ENCODE peak calls at places on chromosomes 12 and 14, in five cellular contexts. W is NT2/D1, N is astrocyte of the hippocampus, J is mesothelial cell of epicardium, F is lower leg skin. Z is an unnamed sample.

GRCh38 chr12:23049180-23049579 is 424.2 kb downstream of the ETNK1 start:
- DNase-seq in J (no peak), F (no peak), W (no peak), N (no peak), Z (no peak)

GRCh38 chr14:22973217-22974032 is 8.9 kb downstream of the AJUBA start:
- DNase-seq in W (no peak), J (no peak), N (peak), F (peak), Z (no peak)

GRCh38 chr12:15000575-15000974 is 27.7 kb downstream of the PDE6H start:
- DNase-seq in F (no peak), J (no peak), N (no peak), W (no peak), Z (no peak)

GRCh38 chr14:59541731-59542130 is 34.9 kb downstream of the CCDC175 start:
- DNase-seq in W (no peak), J (no peak), F (no peak), N (no peak), Z (no peak)

GRCh38 chr14:24058260-24058950 is 6.6 kb downstream of the CARMIL3 start:
- DNase-seq in J (no peak), N (peak), F (peak), W (no peak), Z (peak)

GRCh38 chr14:61565836-61566536 is 129.3 kb upstream of the HIF1A start:
- DNase-seq in N (peak), J (no peak), F (no peak), W (no peak), Z (no peak)

GRCh38 chr12:42163913-42164312 is 19.2 kb upstream of the GXYLT1 start:
- DNase-seq in W (no peak), N (no peak), J (no peak), F (no peak), Z (no peak)

GRCh38 chr12:79174656-79175055 is 310.1 kb downstream of the SYT1 start:
- DNase-seq in F (no peak), N (peak), J (no peak), W (peak), Z (no peak)

GRCh38 chr12:47078733-47079364 is 572 bp upstream of the PCED1B start:
- DNase-seq in F (no peak), J (no peak), N (peak), W (no peak), Z (no peak)

GRCh38 chr14:101489092-101489760 is 72.1 kb upstream of the DIO3 start:
- DNase-seq in N (no peak), J (peak), W (no peak), F (no peak), Z (no peak)

GRCh38 chr12:131223791-131224567 is 270.3 kb downstream of the ADGRD1 start:
- DNase-seq in N (no peak), J (no peak), F (no peak), W (no peak), Z (no peak)

GRCh38 chr14:100067971-100068959 is 3.0 kb downstream of the EVL start:
- DNase-seq in J (no peak), F (peak), W (no peak), N (no peak), Z (peak)

GRCh38 chr14:74897642-74898041 is 15.9 kb downstream of the DLST start:
- DNase-seq in J (no peak), W (no peak), F (no peak), N (no peak), Z (no peak)

GRCh38 chr14:99350751-99351150 is 78.8 kb upstream of the BCL11B start:
- DNase-seq in F (no peak), J (no peak), W (no peak), N (no peak), Z (no peak)

GRCh38 chr12:13537623-13538022 is 341.1 kb downstream of the EMP1 start:
- DNase-seq in N (no peak), J (no peak), F (no peak), W (no peak), Z (peak)

GRCh38 chr12:85630851-85631250 is 205.4 kb downstream of the RASSF9 start:
- DNase-seq in J (no peak), N (no peak), F (no peak), W (no peak), Z (no peak)

GRCh38 chr12:116601524-116601923 is 42.3 kb downstream of the MAP1LC3B2 start:
- DNase-seq in F (no peak), J (no peak), W (no peak), N (no peak), Z (no peak)

GRCh38 chr12:99453831-99454538 is 193.6 kb upstream of the GARIN6 start:
- DNase-seq in N (peak), F (no peak), J (no peak), W (no peak), Z (no peak)

GRCh38 chr12:78018939-78019338 is 188.2 kb downstream of the NAV3 start:
- DNase-seq in N (no peak), W (no peak), J (no peak), F (no peak), Z (no peak)

GRCh38 chr14:100536141-100536540 is 51.1 kb downstream of the BEGAIN start:
- DNase-seq in W (no peak), F (peak), N (no peak), J (no peak), Z (no peak)

Z was measured in stimulated activated naive B cell treated with anti-CD40 and anti-IgM and Interleukin-4, amounts not matched to agents 10 μg/mL and 1 μg/mL and 100 μg/mL, for 72 hours.